ENCODE peak calls at places on chromosomes 3 and 15, in four cellular contexts. T is WTC11; K is stimulated activated CD4-positive, alpha-beta T cell treated with anti-CD3 and anti-CD28 coated beads, Interleukin-12 subunit alpha, Interleukin-12 subunit beta, amount 100 ng/mL, for 24 hours; C is amniotic stem cell. P is an unnamed sample.

GRCh38 chr3:141086188-141086587 is 35.0 kb downstream of the SPSB4 start:
- DNase-seq in T (no peak), K (no peak), C (no peak), P (no peak)

GRCh38 chr3:50008931-50009330 is 69.0 kb downstream of the RBM6 start:
- DNase-seq in K (no peak), T (no peak), C (no peak), P (peak)

GRCh38 chr15:57165992-57166391 is 210.3 kb upstream of the CGNL1 start:
- DNase-seq in C (no peak), K (no peak), T (no peak), P (no peak)

GRCh38 chr15:50355612-50355905 is 561 bp upstream of the GABPB1 start:
- DNase-seq in K (no peak), C (no peak), T (no peak), P (peak)

GRCh38 chr3:110680365-110680909 is 391.2 kb upstream of the NECTIN3 start:
- DNase-seq in K (no peak), C (no peak), T (no peak), P (no peak)

GRCh38 chr3:14410501-14411165 is 8.2 kb downstream of the SLC6A6 start:
- DNase-seq in T (no peak), K (peak), C (peak), P (peak)

GRCh38 chr3:123153821-123154323 is 47.9 kb upstream of the SEC22A start:
- DNase-seq in C (no peak), K (no peak), T (no peak), P (no peak)

GRCh38 chr15:77857419-77857818 is 220.1 kb downstream of the TBC1D2B start:
- DNase-seq in C (no peak), T (no peak), K (no peak), P (no peak)

GRCh38 chr3:38375488-38376097 is 29.0 kb downstream of the XYLB start:
- DNase-seq in K (no peak), T (no peak), C (no peak), P (no peak)

GRCh38 chr15:66864086-66864830 is 162.2 kb downstream of the SMAD6 start:
- DNase-seq in K (no peak), T (no peak), C (no peak), P (no peak)

GRCh38 chr3:133927543-133928066 is 31.9 kb upstream of the RAB6B start:
- DNase-seq in K (peak), C (peak), T (peak), P (no peak)

GRCh38 chr3:61524933-61525332 is 36.4 kb upstream of the PTPRG start:
- DNase-seq in C (no peak), T (no peak), K (no peak), P (no peak)

GRCh38 chr3:113746955-113747718 is at the start of gene ATP6V1A:
- DNase-seq in K (peak), T (peak), C (peak), P (peak)